ENCODE peak calls at places on chromosomes 12 and 14, in seven cellular contexts. B is colonic mucosa, F is mesenchymal stem cell, N is heart left ventricle, M is astrocyte, A is mucosa of descending colon, U is neural progenitor cell. G is an unnamed sample.

GRCh38 chr12:112167728-112168525 is 42.6 kb downstream of the TRAFD1 start:
- DNase-seq in B (no peak), F (no peak), N (no peak), M (no peak), A (no peak), U (no peak), G (no peak)

GRCh38 chr14:22668417-22668816 is 24.3 kb upstream of the OR6J1 start:
- DNase-seq in B (no peak), F (peak; percentile 68), N (no peak), M (peak; percentile 59), A (no peak), U (no peak), G (no peak)

GRCh38 chr12:46198913-46199312 is 69.9 kb downstream of the SLC38A1 start:
- DNase-seq in B (no peak), F (no peak), N (no peak), M (no peak), A (no peak), U (no peak), G (no peak)

GRCh38 chr14:51539571-51540037 is 112.1 kb upstream of the FRMD6 start:
- DNase-seq in B (no peak), F (peak; percentile 83), N (no peak), M (peak; percentile 97), A (no peak), U (no peak), G (peak; percentile 49)

GRCh38 chr14:24272442-24272841 is 1.0 kb upstream of the RABGGTA start:
- DNase-seq in B (no peak), F (no peak), N (no peak), M (no peak), A (no peak), U (no peak), G (no peak)

GRCh38 chr12:127926004-127926403 is 341.0 kb upstream of the TMEM132C start:
- DNase-seq in B (no peak), F (peak; percentile 36), N (peak; percentile 32), M (peak; percentile 14), A (no peak), U (peak; percentile 73), G (no peak)

GRCh38 chr12:122836027-122836921 is 1.0 kb downstream of the HIP1R start:
- DNase-seq in B (peak; percentile 78), F (peak; percentile 72), N (no peak), M (no peak), A (peak; percentile 75), U (peak; percentile 48), G (peak; percentile 43)

GRCh38 chr12:15393037-15393436 is 70.7 kb downstream of the PTPRO start:
- DNase-seq in B (no peak), F (no peak), N (no peak), M (no peak), A (no peak), U (no peak), G (no peak)

GRCh38 chr14:40340708-40341107 is 908.5 kb upstream of the FBXO33 start:
- DNase-seq in B (no peak), F (no peak), N (no peak), M (no peak), A (no peak), U (no peak), G (no peak)

GRCh38 chr14:40347675-40348074 is 915.4 kb upstream of the FBXO33 start:
- DNase-seq in B (no peak), F (no peak), N (no peak), M (no peak), A (no peak), U (no peak), G (no peak)

GRCh38 chr14:40346275-40346674 is 914.0 kb upstream of the FBXO33 start:
- DNase-seq in B (no peak), F (no peak), N (no peak), M (no peak), A (no peak), U (no peak), G (no peak)
- H3K4me3 ChIP-seq in B (no peak overlapping the region), F (no peak overlapping the region), N (no peak overlapping the region), M (no peak overlapping the region), A (no peak overlapping the region), U (peak overlapping the region; percentile 55), G (no peak overlapping the region)

GRCh38 chr12:17284873-17285272 is 678.9 kb upstream of the LMO3 start:
- DNase-seq in B (no peak), F (no peak), N (no peak), M (no peak), A (no peak), U (no peak), G (no peak)
- H3K9me3 ChIP-seq in B (no peaks in the 10 kb centered on the region), F (peaks cover 7% of the 10 kb centered on the region), N (peaks cover 24% of the 10 kb centered on the region), M (peaks cover 2% of the 10 kb centered on the region), A (peaks cover 35% of the 10 kb centered on the region), U (no peaks in the 10 kb centered on the region), G (no peaks in the 10 kb centered on the region)

DNA sequence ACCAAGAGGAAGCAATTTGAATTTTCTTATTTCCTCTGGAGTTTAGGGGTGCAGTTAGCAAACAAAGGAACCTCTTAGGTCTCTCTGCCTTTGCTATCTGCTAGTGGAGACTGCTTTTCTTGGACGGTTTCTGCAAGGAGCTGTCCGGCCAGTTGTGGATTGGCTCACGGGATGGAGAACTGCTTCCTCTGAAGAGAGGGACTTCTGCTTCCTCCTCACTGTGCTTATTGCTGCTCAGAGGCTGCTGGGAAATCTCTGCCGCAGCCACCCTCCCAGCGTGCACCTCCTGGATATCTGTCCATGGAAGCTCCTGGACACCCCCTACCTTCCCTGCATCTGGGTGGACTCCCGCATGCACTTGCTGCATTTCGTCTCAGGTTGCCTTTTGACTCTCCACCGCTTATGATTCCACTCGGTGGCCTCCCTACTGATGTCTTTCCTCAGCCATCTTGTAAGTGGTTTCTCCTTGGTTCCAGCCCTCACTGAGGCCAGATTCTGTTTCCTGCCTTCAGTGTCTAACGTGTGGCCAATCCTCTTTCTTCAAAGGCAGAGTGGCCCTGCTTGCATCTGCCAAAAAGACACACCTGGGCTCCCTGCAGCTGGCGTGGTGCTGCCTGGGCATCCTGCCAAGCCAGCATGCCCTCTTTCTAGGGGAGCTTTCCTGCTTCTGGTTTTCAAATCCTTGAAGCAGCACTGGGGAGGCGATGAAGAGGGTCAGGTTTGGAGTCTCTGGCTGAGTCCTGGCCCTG is 187.3 kb downstream of the CHST11 start:
- DNase-seq in B (no peak), F (no peak), N (peak; percentile 46), M (no peak), A (peak; percentile 64), U (no peak), G (no peak)
- H3K4me3 ChIP-seq in B (no peak overlapping the region), F (no peak overlapping the region), N (no peak overlapping the region), M (no peak overlapping the region), A (no peak overlapping the region), U (no peak overlapping the region), G (no peak overlapping the region)

DNA sequence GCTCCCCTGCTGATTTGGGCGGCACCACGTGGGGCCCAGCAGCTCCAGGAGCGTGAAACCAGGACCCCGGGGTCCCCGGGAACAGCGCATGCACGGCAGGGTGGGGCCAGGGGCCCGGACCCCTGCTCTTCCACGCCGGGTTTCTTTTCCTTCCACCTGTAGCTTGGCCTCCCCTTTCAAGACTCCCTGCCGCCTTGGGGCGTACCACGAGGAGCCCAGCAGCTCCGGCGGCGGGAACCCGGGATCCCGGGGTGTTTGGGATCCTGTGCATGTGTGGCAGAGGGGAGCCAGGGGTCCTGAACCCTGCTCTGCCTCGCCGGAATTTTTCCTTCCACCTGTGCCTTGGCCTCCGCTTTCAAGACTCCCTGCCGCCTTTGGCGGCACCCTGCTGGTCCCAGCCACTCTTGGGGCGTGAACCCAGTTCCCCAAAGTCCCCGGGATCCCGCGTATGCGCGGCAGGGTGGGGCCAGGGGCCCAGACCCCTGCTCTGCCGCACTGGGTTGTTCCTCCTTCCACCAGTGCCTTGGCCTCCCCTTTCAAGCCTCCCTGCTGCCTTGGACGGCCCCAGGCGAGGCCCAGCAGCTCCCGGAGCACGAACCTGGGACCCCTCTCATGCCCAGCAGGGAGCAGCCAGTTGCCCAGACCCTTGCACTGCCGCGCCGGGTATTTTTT is 322.7 kb downstream of the ALG10 start:
- DNase-seq in B (no peak), F (no peak), N (no peak), M (no peak), A (no peak), U (no peak), G (no peak)
- H3K9me3 ChIP-seq in B (no peaks in the 10 kb centered on the region), F (no peaks in the 10 kb centered on the region), N (no peaks in the 10 kb centered on the region), M (no peaks in the 10 kb centered on the region), A (peaks cover 99% of the 10 kb centered on the region), U (no peaks in the 10 kb centered on the region), G (no peaks in the 10 kb centered on the region)

GRCh38 chr12:94386422-94386821 is 73.2 kb downstream of the CEP83 start:
- DNase-seq in B (no peak), F (peak; percentile 43), N (no peak), M (peak; percentile 77), A (no peak), U (no peak), G (no peak)

DNA sequence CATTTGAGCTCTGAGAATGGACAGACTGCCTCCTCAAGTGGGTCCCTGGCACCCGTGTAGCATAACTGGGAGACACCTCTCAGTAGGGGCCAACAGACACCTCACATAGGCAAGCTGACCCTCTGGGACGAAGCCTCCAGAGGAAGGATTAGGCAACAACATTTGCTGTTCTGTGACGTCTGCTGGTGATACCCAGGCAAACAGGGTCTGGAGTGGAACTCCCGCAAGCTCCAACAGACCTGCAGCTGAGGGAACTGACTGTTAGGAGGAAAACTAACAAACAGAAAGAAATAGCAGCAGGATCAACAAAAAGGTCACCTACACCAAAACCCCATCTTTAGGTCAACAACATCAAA is 69.6 kb downstream of the CEP83 start:
- DNase-seq in B (no peak), F (no peak), N (no peak), M (no peak), A (no peak), U (no peak), G (no peak)
- H3K4me3 ChIP-seq in B (no peak overlapping the region), F (no peak overlapping the region), N (no peak overlapping the region), M (no peak overlapping the region), A (no peak overlapping the region), U (peak overlapping the region; percentile 32), G (no peak overlapping the region)

GRCh38 chr12:68240079-68240478 is 13.3 kb downstream of the IL22 start:
- DNase-seq in B (no peak), F (peak; percentile 92), N (no peak), M (peak; percentile 86), A (no peak), U (no peak), G (peak; percentile 69)

GRCh38 chr12:68245071-68246021 is 8.1 kb downstream of the IL22 start:
- DNase-seq in B (no peak), F (peak; percentile 55), N (no peak), M (peak; percentile 53), A (no peak), U (peak; percentile 47), G (no peak)

GRCh38 chr12:68240975-68241374 is 12.4 kb downstream of the IL22 start:
- DNase-seq in B (no peak), F (peak; percentile 59), N (no peak), M (no peak), A (no peak), U (no peak), G (no peak)

GRCh38 chr12:68239309-68239708 is 13.7 kb upstream of the IL26 start:
- DNase-seq in B (no peak), F (no peak), N (no peak), M (no peak), A (no peak), U (no peak), G (no peak)

DNA sequence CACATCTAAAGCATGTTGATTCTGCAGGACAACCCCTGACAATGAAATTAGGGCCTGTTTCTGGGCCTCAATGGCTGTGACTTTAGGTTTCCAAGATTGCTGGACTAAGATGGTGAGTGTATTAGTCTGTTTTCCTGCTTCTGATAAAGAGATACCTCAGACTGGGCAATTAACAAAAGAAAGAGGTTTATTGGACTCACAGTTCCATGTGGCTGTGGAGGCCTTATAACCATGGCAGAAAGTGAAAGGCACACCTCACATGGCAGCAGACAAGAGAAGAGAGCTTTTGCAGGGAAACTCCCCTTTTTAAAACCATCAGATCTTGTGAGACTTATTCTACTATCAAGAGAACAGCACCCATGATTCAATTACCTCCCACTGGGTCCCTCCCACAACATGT is 10.6 kb downstream of the IL22 start:
- DNase-seq in B (no peak), F (no peak), N (no peak), M (no peak), A (no peak), U (no peak), G (no peak)
- H3K9me3 ChIP-seq in B (no peaks in the 10 kb centered on the region), F (peaks cover 5% of the 10 kb centered on the region), N (no peaks in the 10 kb centered on the region), M (no peaks in the 10 kb centered on the region), A (no peaks in the 10 kb centered on the region), U (no peaks in the 10 kb centered on the region), G (no peaks in the 10 kb centered on the region)